ENCODE peak calls at places on chromosomes 11 and 22, in five cellular contexts. O is brain microvascular endothelial cell, J is mammary epithelial cell, S is pancreas, U is foreskin melanocyte. Z is an unnamed sample.

GRCh38 chr11:121936781-121937447 is 179.1 kb downstream of the BLID start:
- DNase-seq in O (peak), J (peak), S (no peak), U (no peak), Z (no peak)

GRCh38 chr22:27110985-27111451 is 453.6 kb downstream of the MIAT start:
- DNase-seq in O (peak), J (no peak), S (no peak), U (no peak), Z (no peak)

GRCh38 chr11:67022961-67023956 is at the start of gene SYT12:
- DNase-seq in O (no peak), J (no peak), S (peak), U (no peak), Z (peak)

GRCh38 chr11:41431784-41432183 is 27.7 kb downstream of the LRRC4C start:
- DNase-seq in O (no peak), J (no peak), S (no peak), U (no peak), Z (no peak)

GRCh38 chr11:35563413-35564245 is 38.2 kb upstream of the PAMR1 start:
- DNase-seq in O (no peak), J (no peak), S (no peak), U (no peak), Z (no peak)

GRCh38 chr11:34468209-34468841 is 29.6 kb downstream of the CAT start:
- DNase-seq in O (peak), J (peak), S (peak), U (no peak), Z (peak)

GRCh38 chr11:14746857-14747256 is 103.3 kb downstream of the PDE3B start:
- DNase-seq in O (no peak), J (no peak), S (no peak), U (no peak), Z (no peak)

GRCh38 chr11:46729110-46730027 is 10.4 kb downstream of the F2 start:
- DNase-seq in O (no peak), J (no peak), S (no peak), U (no peak), Z (no peak)

GRCh38 chr11:123653997-123654565 is 343 bp downstream of the SCN3B start:
- DNase-seq in O (peak), J (peak), S (peak), U (peak), Z (peak)

GRCh38 chr22:37472418-37473006 is 13.7 kb downstream of the MFNG start:
- DNase-seq in O (no peak), J (no peak), S (peak), U (no peak), Z (peak)

GRCh38 chr11:67354314-67355022 is 1.1 kb upstream of the POLD4 start:
- DNase-seq in O (peak), J (peak), S (peak), U (peak), Z (no peak)

GRCh38 chr11:12433571-12434061 is 56.2 kb downstream of the PARVA start:
- DNase-seq in O (peak), J (no peak), S (no peak), U (no peak), Z (no peak)

GRCh38 chr22:35627267-35628041 is 10.3 kb upstream of the MB start:
- DNase-seq in O (peak), J (peak), S (peak), U (peak), Z (peak)

GRCh38 chr11:65654375-65655349 is 8.1 kb downstream of the RELA start:
- DNase-seq in O (no peak), J (no peak), S (peak), U (no peak), Z (no peak)

GRCh38 chr22:43276311-43276710 is 66.9 kb downstream of the SCUBE1 start:
- DNase-seq in O (no peak), J (no peak), S (no peak), U (no peak), Z (no peak)

GRCh38 chr11:58622344-58622743 is at the start of gene CNTF:
- DNase-seq in O (peak), J (peak), S (no peak), U (peak), Z (no peak)

GRCh38 chr22:49826603-49827306 is 918 bp downstream of the BRD1 start:
- DNase-seq in O (no peak), J (peak), S (peak), U (no peak), Z (peak)

GRCh38 chr11:110621826-110622225 is 90.4 kb downstream of the ARHGAP20 start:
- DNase-seq in O (no peak), J (no peak), S (no peak), U (no peak), Z (no peak)

GRCh38 chr11:124740277-124740882 is 638 bp downstream of the NRGN start:
- DNase-seq in O (no peak), J (peak), S (peak), U (no peak), Z (peak)

GRCh38 chr22:45645150-45645525 is 26.5 kb upstream of the ATXN10 start:
- DNase-seq in O (no peak), J (no peak), S (no peak), U (no peak), Z (no peak)

GRCh38 chr11:133821776-133822175 is 23.5 kb downstream of the SPATA19 start:
- DNase-seq in O (no peak), J (no peak), S (peak), U (no peak), Z (peak)

GRCh38 chr11:122633219-122633829 is 22.2 kb upstream of the UBASH3B start:
- DNase-seq in O (peak), J (peak), S (no peak), U (peak), Z (no peak)

GRCh38 chr22:20953342-20953608 is 13.8 kb upstream of the AIFM3 start:
- DNase-seq in O (no peak), J (no peak), S (no peak), U (no peak), Z (no peak)

GRCh38 chr22:24727218-24727851 is 47.2 kb downstream of the PIWIL3 start:
- DNase-seq in O (peak), J (peak), S (peak), U (peak), Z (no peak)

GRCh38 chr11:46890665-46891064 is 27.7 kb downstream of the LRP4 start:
- DNase-seq in O (no peak), J (no peak), S (no peak), U (peak), Z (no peak)

GRCh38 chr11:76513654-76514034 is 68.8 kb downstream of the EMSY start:
- DNase-seq in O (no peak), J (no peak), S (no peak), U (no peak), Z (no peak)

GRCh38 chr11:58024601-58025091 is 965 bp downstream of the OR9Q1 start:
- DNase-seq in O (no peak), J (no peak), S (peak), U (peak), Z (no peak)

GRCh38 chr11:36388086-36388485 is 92.0 kb downstream of the PRR5L start:
- DNase-seq in O (no peak), J (no peak), S (no peak), U (no peak), Z (no peak)

GRCh38 chr11:47393163-47394049 is 15.0 kb upstream of the SLC39A13 start:
- DNase-seq in O (peak), J (no peak), S (no peak), U (no peak), Z (no peak)

GRCh38 chr22:49295465-49295743 is 532.3 kb downstream of the BRD1 start:
- DNase-seq in O (no peak), J (no peak), S (no peak), U (no peak), Z (no peak)

GRCh38 chr11:59779487-59779886 is 24.3 kb downstream of the STX3 start:
- DNase-seq in O (no peak), J (no peak), S (no peak), U (no peak), Z (no peak)

GRCh38 chr11:60912223-60912850 is 1.6 kb upstream of the TMEM109 start:
- DNase-seq in O (no peak), J (no peak), S (no peak), U (no peak), Z (no peak)

GRCh38 chr11:9530020-9530628 is 43.3 kb upstream of the WEE1 start:
- DNase-seq in O (no peak), J (no peak), S (no peak), U (no peak), Z (no peak)

GRCh38 chr11:69552951-69553350 is 71.5 kb downstream of the LINC01488 start:
- DNase-seq in O (no peak), J (peak), S (no peak), U (no peak), Z (no peak)

Z was measured in activated naive CD8-positive, alpha-beta T cell treated with anti-CD3 and anti-CD28 coated beads for 36 hours.